ENCODE peak calls at places on chromosomes 2 and 18, in four cellular contexts. J is activated CD8-positive, alpha-beta memory T cell treated with anti-CD3 and anti-CD28 coated beads, Interleukin-2, amount 10 ng/mL, durations not matched to agents 7 days and 5 days; C is NCI-H774; Z is HCT116. N is an unnamed sample.

GRCh38 chr18:70489556-70489955 is 200.7 kb downstream of the SOCS6 start:
- DNase-seq in J (no peak), C (no peak), Z (no peak), N (no peak)

GRCh38 chr2:218230882-218231281 is 13.9 kb downstream of the ARPC2 start:
- DNase-seq in J (peak; percentile 66), C (no peak), Z (no peak), N (peak; percentile 48)

GRCh38 chr2:239302083-239302807 is 98.6 kb downstream of the HDAC4 start:
- DNase-seq in J (no peak), C (no peak), Z (no peak), N (no peak)

GRCh38 chr2:27901219-27901618 is 10.7 kb downstream of the BABAM2 start:
- DNase-seq in J (no peak), C (no peak), Z (no peak), N (peak; percentile 52)

GRCh38 chr2:199977984-199978415 is 22.6 kb downstream of the MAIP1 start:
- DNase-seq in J (peak; percentile 72), C (no peak), Z (peak; percentile 29), N (no peak)

GRCh38 chr2:47776621-47777020 is 6.3 kb upstream of the MSH6 start:
- DNase-seq in J (no peak), C (no peak), Z (no peak), N (no peak)

GRCh38 chr2:56450083-56450482 is 266.3 kb downstream of the CCDC85A start:
- DNase-seq in J (no peak), C (no peak), Z (no peak), N (no peak)

GRCh38 chr18:45817533-45817932 is 7.9 kb upstream of the SIGLEC15 start:
- DNase-seq in J (no peak), C (no peak), Z (no peak), N (no peak)

GRCh38 chr18:26549103-26549485 is 741 bp upstream of the KCTD1 start:
- DNase-seq in J (no peak), C (no peak), Z (no peak), N (peak; percentile 43)

GRCh38 chr2:53312181-53312580 is 455.4 kb upstream of the CHAC2 start:
- DNase-seq in J (no peak), C (no peak), Z (no peak), N (no peak)

GRCh38 chr2:3868012-3868411 is 164.6 kb downstream of the DCDC2C start:
- DNase-seq in J (no peak), C (no peak), Z (no peak), N (no peak)

GRCh38 chr2:143701785-143702184 is 572.6 kb downstream of the ARHGAP15 start:
- DNase-seq in J (no peak), C (no peak), Z (no peak), N (no peak)

GRCh38 chr2:9771481-9772017 is 71.7 kb upstream of the TAF1B start:
- DNase-seq in J (no peak), C (no peak), Z (no peak), N (no peak)

N was measured in erythroblast.